ENCODE peak calls at places on chromosomes 5 and 9, in ten cellular contexts. C is pancreas; O is heart left ventricle; R is astrocyte; H is HAP-1; Z is CD8-positive, alpha-beta memory T cell; U is transverse colon; D is psoas muscle; V is GM23248; X is mesendoderm. S is an unnamed sample.

GRCh38 chr9:115373000-115373709 is 255.2 kb upstream of the TNC start:
- DNase-seq in X (peak; percentile 82), D (no peak), U (no peak), Z (no peak), O (no peak), R (peak; percentile 99), C (no peak), H (no peak), V (peak; percentile 96), S (no peak)

GRCh38 chr9:105696219-105696793 is 2.0 kb downstream of the TMEM38B start:
- DNase-seq in V (no peak), U (no peak), Z (no peak), C (no peak), D (no peak), X (no peak), R (no peak), O (no peak), H (no peak), S (no peak)

GRCh38 chr5:170434953-170435605 is 45.9 kb upstream of the KCNMB1 start:
- DNase-seq in Z (peak; percentile 34), C (peak; percentile 84), D (peak; percentile 52), V (peak; percentile 69), X (peak; percentile 61), R (peak; percentile 4), H (peak; percentile 51), U (peak; percentile 43), O (peak; percentile 47), S (peak; percentile 54)

GRCh38 chr9:79809931-79810330 is 238.2 kb downstream of the TLE4 start:
- DNase-seq in X (no peak), Z (no peak), C (no peak), R (peak; percentile 95), O (no peak), H (peak; percentile 64), V (peak; percentile 71), D (no peak), U (no peak), S (no peak)

GRCh38 chr5:13378073-13378472 is 566.4 kb downstream of the DNAH5 start:
- DNase-seq in U (no peak), V (peak; percentile 64), D (no peak), R (peak; percentile 63), X (no peak), Z (no peak), C (no peak), O (no peak), H (no peak), S (no peak)

GRCh38 chr5:61332369-61332745 is 299 bp downstream of the ZSWIM6 start:
- DNase-seq in C (peak; percentile 74), U (peak; percentile 39), X (peak; percentile 43), D (peak; percentile 56), Z (peak; percentile 27), V (peak; percentile 72), R (no peak), O (no peak), H (no peak), S (peak; percentile 38)

GRCh38 chr9:95522871-95523370 is 6.2 kb upstream of the PTCH1 start:
- DNase-seq in X (no peak), Z (no peak), C (no peak), U (no peak), V (no peak), H (no peak), D (no peak), O (no peak), R (no peak), S (no peak)

GRCh38 chr5:72537166-72537565 is 30.0 kb upstream of the ZNF366 start:
- DNase-seq in R (no peak), D (no peak), H (peak; percentile 89), Z (no peak), V (no peak), X (no peak), U (no peak), C (no peak), O (no peak), S (no peak)

GRCh38 chr5:159362190-159362589 is 31.9 kb upstream of the IL12B start:
- DNase-seq in D (no peak), V (no peak), X (no peak), H (no peak), U (no peak), C (no peak), Z (no peak), R (no peak), O (no peak), S (no peak)

GRCh38 chr5:88663793-88664216 is 219.2 kb downstream of the MEF2C start:
- DNase-seq in D (no peak), V (no peak), Z (no peak), R (no peak), U (no peak), H (peak; percentile 99), O (no peak), C (no peak), X (no peak), S (no peak)

GRCh38 chr5:31225118-31225517 is 31.6 kb downstream of the CDH6 start:
- DNase-seq in X (no peak), R (peak; percentile 90), U (no peak), V (peak; percentile 27), H (no peak), C (no peak), D (no peak), Z (no peak), O (no peak), S (no peak)

GRCh38 chr9:121239071-121239470 is 28.9 kb upstream of the GSN start:
- DNase-seq in O (no peak), V (peak; percentile 36), R (peak; percentile 46), U (no peak), H (no peak), C (no peak), X (no peak), Z (no peak), D (no peak), S (no peak)

GRCh38 chr5:173972844-173973613 is 15.9 kb upstream of the C5orf47 start:
- DNase-seq in C (peak; percentile 89), H (peak; percentile 72), V (peak; percentile 83), D (peak; percentile 79), X (peak; percentile 92), R (peak; percentile 51), O (peak; percentile 80), Z (peak; percentile 61), U (peak; percentile 86), S (peak; percentile 86)

GRCh38 chr5:71922584-71923106 is 184.6 kb upstream of the MAP1B start:
- DNase-seq in O (no peak), H (no peak), D (no peak), C (no peak), V (peak; percentile 93), U (no peak), R (peak; percentile 94), X (peak; percentile 95), Z (no peak), S (no peak)

GRCh38 chr5:88396635-88397285 is 128.1 kb upstream of the TMEM161B start:
- DNase-seq in D (no peak), X (peak; percentile 39), V (no peak), O (no peak), C (no peak), R (no peak), Z (no peak), H (peak; percentile 83), U (no peak), S (no peak)

GRCh38 chr5:55634866-55635265 is 77.3 kb downstream of the SLC38A9 start:
- DNase-seq in X (no peak), V (peak; percentile 21), U (no peak), H (no peak), Z (no peak), C (no peak), O (no peak), R (no peak), D (no peak), S (no peak)

GRCh38 chr9:37105169-37105750 is 15.1 kb upstream of the ZCCHC7 start:
- DNase-seq in X (no peak), O (no peak), D (no peak), Z (no peak), C (no peak), H (no peak), U (no peak), V (peak; percentile 36), R (no peak), S (no peak)

DNA sequence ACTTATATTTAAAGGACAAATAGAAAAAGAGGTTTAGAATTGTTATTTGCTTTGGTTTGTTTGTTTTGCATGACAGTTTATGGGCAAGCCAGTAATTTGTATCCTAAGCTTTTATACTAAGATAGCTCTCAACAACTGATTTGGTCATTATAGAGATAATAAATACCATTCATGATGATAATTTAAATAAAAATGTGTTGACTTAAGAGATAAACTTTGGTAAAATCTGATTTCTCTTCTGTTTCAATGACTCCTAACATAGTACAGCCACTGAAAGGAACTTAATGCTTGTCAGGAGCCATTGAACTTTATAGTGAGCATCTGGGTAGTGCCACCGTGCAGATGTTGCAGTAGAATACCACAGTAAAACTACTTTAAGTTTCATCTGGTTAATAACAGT is 160.7 kb upstream of the ACOT12 start:
- DNase-seq in V (no peak), D (no peak), H (no peak), U (no peak), X (no peak), Z (no peak), R (no peak), O (no peak), C (no peak), S (no peak)
- H3K4me3 ChIP-seq in V (no peak overlapping the region), D (no peak overlapping the region), H (no peak overlapping the region), U (no peak overlapping the region), X (no peak overlapping the region), Z (no peak overlapping the region), R (no peak overlapping the region), O (no peak overlapping the region), C (no peak overlapping the region), S (no peak overlapping the region)

GRCh38 chr9:93286252-93287188 is 102.6 kb downstream of the WNK2 start:
- DNase-seq in C (no peak), V (no peak), Z (no peak), U (no peak), D (no peak), X (peak; percentile 37), O (no peak), R (no peak), H (no peak), S (no peak)
- H3K4me1 ChIP-seq in C (no peaks in the 10 kb centered on the region), V (no peaks in the 10 kb centered on the region), Z (no peaks in the 10 kb centered on the region), U (no peaks in the 10 kb centered on the region), D (no peaks in the 10 kb centered on the region), X (no peaks in the 10 kb centered on the region), O (no peaks in the 10 kb centered on the region), R (peaks cover 3% of the 10 kb centered on the region), H (no peaks in the 10 kb centered on the region), S (no peaks in the 10 kb centered on the region)

GRCh38 chr5:131575660-131576227 is 59.3 kb downstream of the RAPGEF6 start:
- DNase-seq in D (no peak), X (no peak), C (no peak), R (no peak), V (no peak), U (no peak), Z (no peak), O (no peak), H (no peak), S (no peak)

GRCh38 chr5:131570757-131571156 is 64.3 kb downstream of the RAPGEF6 start:
- DNase-seq in D (no peak), O (no peak), U (no peak), X (no peak), V (no peak), H (no peak), Z (no peak), C (no peak), R (no peak), S (no peak)

GRCh38 chr5:131571669-131572168 is 63.3 kb downstream of the RAPGEF6 start:
- DNase-seq in X (no peak), D (no peak), Z (no peak), U (no peak), R (no peak), H (no peak), C (no peak), V (no peak), O (no peak), S (no peak)
- H3K36me3 ChIP-seq in X (no peaks in the 10 kb centered on the region), D (no peaks in the 10 kb centered on the region), Z (no peaks in the 10 kb centered on the region), U (no peaks in the 10 kb centered on the region), R (no peaks in the 10 kb centered on the region), H (no peaks in the 10 kb centered on the region), C (no peaks in the 10 kb centered on the region), V (no peaks in the 10 kb centered on the region), O (no peaks in the 10 kb centered on the region), S (no peaks in the 10 kb centered on the region)

GRCh38 chr5:160370713-160371034 is 248 bp upstream of the C1QTNF2 start:
- DNase-seq in H (no peak), V (no peak), R (no peak), O (no peak), Z (no peak), D (no peak), X (no peak), C (no peak), U (no peak), S (no peak)
- H3K4me3 ChIP-seq in H (peak overlapping the region; percentile 28), V (peak overlapping the region; percentile 80), R (peak overlapping the region; percentile 72), O (peak overlapping the region; percentile 73), Z (no peak overlapping the region), D (peak overlapping the region; percentile 77), X (peak overlapping the region; percentile 14), C (no peak overlapping the region), U (peak overlapping the region; percentile 42), S (peak overlapping the region; percentile 46)

S was measured in lung.